ENCODE peak calls at places on chromosomes 13 and 19, in four cellular contexts. H, Q, K and F are unnamed samples.
A peak's percentile ranks its signal among the peaks of the same experiment; 100 is the strongest.

GRCh38 chr13:74641586-74641985 is 507.4 kb upstream of the KLF12 start:
- DNase-seq in Q (no peak), H (no peak), K (no peak), F (no peak)

GRCh38 chr13:77310161-77310560 is 16.7 kb downstream of the MYCBP2 start:
- DNase-seq in K (no peak), H (no peak), Q (no peak), F (no peak)

GRCh38 chr13:21868823-21869222 is 197.9 kb downstream of the FGF9 start:
- DNase-seq in Q (no peak), H (no peak), K (no peak), F (no peak)

GRCh38 chr19:32567486-32567885 is 13.5 kb upstream of the PDCD5 start:
- DNase-seq in H (no peak), K (no peak), Q (no peak), F (no peak)

GRCh38 chr13:91768746-91769145 is 370.3 kb downstream of the GPC5 start:
- DNase-seq in Q (no peak), H (no peak), K (no peak), F (no peak)

GRCh38 chr13:32237681-32238080 is 77.5 kb downstream of the ZAR1L start:
- DNase-seq in Q (no peak), K (no peak), H (no peak), F (no peak)

GRCh38 chr13:40394304-40394983 is 272.0 kb downstream of the FOXO1 start:
- DNase-seq in H (no peak), K (no peak), Q (no peak), F (no peak)

GRCh38 chr19:49335071-49335783 is at the start of gene CD37:
- DNase-seq in K (peak; percentile 60), H (no peak), Q (no peak), F (no peak)

GRCh38 chr13:101660711-101661110 is 208.2 kb downstream of the ITGBL1 start:
- DNase-seq in Q (no peak), H (no peak), K (no peak), F (no peak)

GRCh38 chr13:107730835-107731234 is 484.5 kb downstream of the LIG4 start:
- DNase-seq in K (no peak), Q (no peak), H (no peak), F (no peak)

GRCh38 chr13:41916173-41916954 is 44.5 kb downstream of the VWA8 start:
- DNase-seq in H (no peak), K (peak; percentile 35), Q (no peak), F (peak; percentile 50)

GRCh38 chr13:74204606-74205312 is 70.6 kb upstream of the KLF12 start:
- DNase-seq in Q (no peak), K (no peak), H (no peak), F (no peak)

GRCh38 chr19:33407716-33408115 is 34.2 kb downstream of the CEBPG start:
- DNase-seq in H (no peak), K (no peak), Q (no peak), F (no peak)